ENCODE peak calls at places on chromosomes 7 and 10, in nine cellular contexts. Z, H, J, K, I, V, P, Q and W are unnamed samples.

GRCh38 chr7:18574676-18575075 is 79.1 kb downstream of the HDAC9 start:
- DNase-seq in Q (no peak), J (no peak), P (no peak), I (no peak), K (no peak), V (no peak), H (no peak), Z (no peak), W (no peak)

GRCh38 chr10:125631806-125632205 is 51.2 kb downstream of the TEX36 start:
- DNase-seq in I (no peak), P (no peak), J (no peak), Q (no peak), K (no peak), Z (no peak), H (no peak), V (no peak), W (no peak)

GRCh38 chr7:12137283-12137682 is 73.8 kb upstream of the TMEM106B start:
- DNase-seq in K (no peak), P (no peak), J (no peak), Z (no peak), V (no peak), Q (peak; percentile 48), H (no peak), I (peak; percentile 24), W (no peak)

GRCh38 chr10:85262992-85263391 is 934.6 kb downstream of the CCSER2 start:
- DNase-seq in H (no peak), V (no peak), Q (no peak), I (no peak), P (no peak), Z (no peak), K (no peak), J (no peak), W (no peak)

GRCh38 chr10:117166420-117167345 is 28.6 kb upstream of the VAX1 start:
- DNase-seq in P (no peak), K (no peak), H (no peak), I (no peak), Z (no peak), V (no peak), J (no peak), Q (no peak), W (no peak)

GRCh38 chr7:43454936-43455518 is 127.9 kb upstream of the STK17A start:
- DNase-seq in H (peak; percentile 62), I (peak; percentile 80), K (peak; percentile 64), V (no peak), J (no peak), Z (no peak), Q (peak; percentile 56), P (peak; percentile 58), W (peak; percentile 13)

GRCh38 chr10:130169136-130169888 is 33.1 kb downstream of the GLRX3 start:
- DNase-seq in V (no peak), H (peak; percentile 50), Z (no peak), I (no peak), P (peak; percentile 55), J (no peak), K (peak; percentile 72), Q (no peak), W (no peak)

GRCh38 chr10:70455213-70455630 is 13.7 kb upstream of the NODAL start:
- DNase-seq in J (no peak), I (no peak), Q (no peak), V (no peak), H (no peak), Z (no peak), P (no peak), K (no peak), W (no peak)

GRCh38 chr10:89352039-89352597 is 24.3 kb downstream of the IFIT3 start:
- DNase-seq in V (no peak), P (peak; percentile 99), I (peak; percentile 94), J (peak; percentile 85), K (peak; percentile 93), H (peak; percentile 98), Q (peak; percentile 97), Z (peak; percentile 71), W (peak; percentile 88)

GRCh38 chr10:7444576-7445226 is 33.9 kb upstream of the SFMBT2 start:
- DNase-seq in Q (no peak), V (no peak), P (no peak), K (no peak), J (no peak), I (no peak), Z (no peak), H (no peak), W (no peak)

GRCh38 chr7:68841004-68841403 is 757.3 kb upstream of the AUTS2 start:
- DNase-seq in J (no peak), Q (no peak), K (peak; percentile 6), I (peak; percentile 28), P (peak; percentile 39), H (no peak), Z (no peak), V (no peak), W (peak; percentile 42)

GRCh38 chr7:117381357-117381756 is 45.9 kb downstream of the ASZ1 start:
- DNase-seq in K (no peak), P (no peak), Z (no peak), J (no peak), V (no peak), I (peak; percentile 7), H (no peak), Q (no peak), W (no peak)

GRCh38 chr7:43764807-43765491 is 6.5 kb downstream of the BLVRA start:
- DNase-seq in Z (no peak), Q (peak; percentile 58), H (peak; percentile 41), P (no peak), I (peak; percentile 55), K (no peak), V (no peak), J (no peak), W (no peak)

GRCh38 chr10:124356706-124357582 is 61.8 kb downstream of the OAT start:
- DNase-seq in Q (no peak), J (no peak), I (no peak), P (no peak), Z (peak; percentile 1), H (no peak), K (no peak), V (no peak), W (no peak)

GRCh38 chr10:124353091-124353815 is 65.5 kb downstream of the OAT start:
- DNase-seq in K (no peak), Q (no peak), Z (no peak), H (no peak), V (no peak), I (no peak), J (no peak), P (no peak), W (no peak)

GRCh38 chr10:124353896-124354295 is 64.8 kb downstream of the OAT start:
- DNase-seq in Q (no peak), I (no peak), Z (no peak), P (no peak), H (no peak), J (no peak), V (no peak), K (no peak), W (no peak)

GRCh38 chr10:124357583-124357930 is 61.2 kb downstream of the OAT start:
- DNase-seq in K (no peak), Z (no peak), H (no peak), V (no peak), P (no peak), J (no peak), Q (no peak), I (no peak), W (no peak)

GRCh38 chr10:124354411-124355382 is 64.0 kb downstream of the OAT start:
- DNase-seq in H (peak; percentile 82), V (peak; percentile 62), Z (peak; percentile 50), P (peak; percentile 48), Q (peak; percentile 70), I (peak; percentile 91), K (peak; percentile 64), J (peak; percentile 6), W (no peak)
- H3K4me3 ChIP-seq in H (peak overlapping the region; percentile 20), V (peak overlapping the region; percentile 51), Z (no peak overlapping the region), P (peak overlapping the region; percentile 56), Q (no peak overlapping the region), I (peak overlapping the region; percentile 74), K (peak overlapping the region; percentile 23), J (peak overlapping the region; percentile 49), W (peak overlapping the region; percentile 43)

GRCh38 chr7:82755705-82756551 is 312.4 kb upstream of the CACNA2D1 start:
- DNase-seq in H (peak; percentile 1), P (peak; percentile 57), I (peak; percentile 50), K (peak; percentile 47), V (no peak), J (peak; percentile 21), Q (peak; percentile 42), Z (no peak), W (no peak)

GRCh38 chr7:82760831-82761230 is 317.3 kb upstream of the CACNA2D1 start:
- DNase-seq in V (no peak), Q (no peak), H (no peak), J (no peak), I (no peak), Z (no peak), K (no peak), P (no peak), W (no peak)

GRCh38 chr7:82762880-82763279 is 319.3 kb upstream of the CACNA2D1 start:
- DNase-seq in K (no peak), Q (peak; percentile 30), I (peak; percentile 36), Z (no peak), H (no peak), V (no peak), P (no peak), J (no peak), W (peak; percentile 60)

DNA sequence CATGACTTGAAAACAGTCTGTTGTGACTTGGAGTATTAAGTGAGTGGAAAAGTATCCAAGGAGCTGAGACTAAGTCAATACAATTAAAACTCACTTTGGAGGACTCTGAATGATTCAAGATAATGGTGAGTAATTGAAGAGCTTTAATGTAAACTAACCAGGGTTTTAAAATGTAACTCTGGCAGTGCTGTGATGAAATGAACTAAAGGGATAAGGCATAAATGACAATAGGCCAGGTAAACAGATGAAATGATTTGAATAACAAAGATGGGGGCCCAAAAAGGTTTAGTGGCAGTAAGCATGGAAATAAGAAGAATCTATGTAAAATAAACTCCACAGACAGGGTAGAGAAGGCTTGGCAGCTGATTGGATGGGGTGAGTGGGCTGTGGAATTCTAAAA is 316.5 kb upstream of the CACNA2D1 start:
- DNase-seq in J (no peak), P (no peak), K (no peak), I (no peak), H (no peak), V (no peak), Q (peak; percentile 15), Z (no peak), W (no peak)
- H3K4me3 ChIP-seq in J (no peak overlapping the region), P (no peak overlapping the region), K (no peak overlapping the region), I (no peak overlapping the region), H (no peak overlapping the region), V (no peak overlapping the region), Q (no peak overlapping the region), Z (no peak overlapping the region), W (no peak overlapping the region)

GRCh38 chr7:99679400-99680191 is at the start of gene CYP3A5:
- DNase-seq in Q (peak; percentile 2), I (no peak), P (peak; percentile 65), Z (peak; percentile 86), V (no peak), J (no peak), H (no peak), K (no peak), W (no peak)
- H3K4me3 ChIP-seq in Q (no peak within 1 kb of the TSS), I (peak within 1 kb of the TSS; percentile 65), P (peak within 1 kb of the TSS; percentile 22), Z (peak within 1 kb of the TSS; percentile 10), V (no peak within 1 kb of the TSS), J (no peak within 1 kb of the TSS), H (no peak within 1 kb of the TSS), K (no peak within 1 kb of the TSS), W (no peak within 1 kb of the TSS)

DNA sequence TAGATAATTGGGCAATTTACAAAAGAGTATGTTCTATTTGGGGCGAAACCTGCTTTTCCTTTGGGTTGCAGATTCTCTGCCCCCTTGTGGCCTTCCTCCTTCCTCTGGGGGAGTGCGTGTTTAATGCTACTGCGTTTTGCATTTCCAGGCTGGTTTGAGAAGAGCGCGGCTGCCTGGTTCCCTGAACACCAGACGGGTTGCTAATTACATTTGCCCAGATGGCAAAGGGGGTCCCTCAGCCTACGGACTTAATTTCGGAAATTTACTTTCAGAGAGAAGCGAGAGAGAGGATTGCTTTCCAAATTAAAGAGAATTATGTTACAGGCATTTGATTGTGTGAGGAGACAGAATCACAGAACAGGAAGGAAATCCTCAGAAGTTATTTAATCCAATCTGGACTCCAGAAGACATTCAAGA is 91.9 kb upstream of the JAZF1 start:
- DNase-seq in Z (peak; percentile 55), Q (peak; percentile 56), K (peak; percentile 59), J (peak; percentile 33), H (peak; percentile 62), V (peak; percentile 18), I (peak; percentile 83), P (peak; percentile 65), W (no peak)
- H3K4me3 ChIP-seq in Z (no peak overlapping the region), Q (no peak overlapping the region), K (no peak overlapping the region), J (no peak overlapping the region), H (no peak overlapping the region), V (peak overlapping the region; percentile 23), I (peak overlapping the region; percentile 69), P (peak overlapping the region; percentile 35), W (peak overlapping the region; percentile 8)